ENCODE peak calls at places on chromosomes 1 and 21, in eight cellular contexts. T is GM23248, D is HCT116, E is neural progenitor cell, P is OCI-LY7, A is PC-3, G is hepatocyte, F is MM.1S. J is an unnamed sample.

GRCh38 chr1:150973826-150974579 is 632 bp downstream of the CERS2 start:
- DNase-seq in T (peak), D (no peak), E (peak), P (peak), A (peak), G (peak), F (peak), J (peak)

GRCh38 chr1:201742476-201742875 is 86.5 kb upstream of the IPO9 start:
- DNase-seq in T (peak), D (no peak), E (peak), P (no peak), A (no peak), G (no peak), F (no peak), J (no peak)

GRCh38 chr1:6724517-6725141 is 23.0 kb upstream of the DNAJC11 start:
- DNase-seq in T (peak), D (no peak), E (no peak), P (no peak), A (peak), G (peak), F (no peak), J (no peak)

GRCh38 chr1:23023174-23023573 is 3.9 kb downstream of the KDM1A start:
- DNase-seq in T (no peak), D (no peak), E (no peak), P (no peak), A (no peak), G (no peak), F (no peak), J (no peak)

GRCh38 chr21:42654913-42655796 is 1.7 kb downstream of the PDE9A start:
- DNase-seq in T (no peak), D (no peak), E (no peak), P (peak), A (no peak), G (no peak), F (no peak), J (no peak)

GRCh38 chr1:17563494-17564281 is 24.2 kb downstream of the ARHGEF10L start:
- DNase-seq in T (peak), D (no peak), E (no peak), P (no peak), A (no peak), G (no peak), F (no peak), J (no peak)

GRCh38 chr1:64526312-64526711 is 56.4 kb downstream of the CACHD1 start:
- DNase-seq in T (no peak), D (no peak), E (no peak), P (no peak), A (no peak), G (no peak), F (no peak), J (no peak)

GRCh38 chr21:37916795-37917142 is 512 bp upstream of the KCNJ6 start:
- DNase-seq in T (peak), D (no peak), E (peak), P (no peak), A (no peak), G (peak), F (no peak), J (peak)

GRCh38 chr21:31248598-31248997 is 95.5 kb downstream of the TIAM1 start:
- DNase-seq in T (peak), D (no peak), E (no peak), P (no peak), A (peak), G (no peak), F (no peak), J (no peak)

GRCh38 chr1:5338466-5338865 is 653.8 kb downstream of the NPHP4 start:
- DNase-seq in T (no peak), D (no peak), E (no peak), P (no peak), A (no peak), G (no peak), F (no peak), J (no peak)

GRCh38 chr1:150162862-150163706 is 13.4 kb downstream of the PLEKHO1 start:
- DNase-seq in T (peak), D (no peak), E (peak), P (peak), A (peak), G (peak), F (no peak), J (peak)

GRCh38 chr1:213507472-213508223 is 456.6 kb downstream of the RPS6KC1 start:
- DNase-seq in T (no peak), D (no peak), E (no peak), P (no peak), A (no peak), G (no peak), F (no peak), J (peak)

GRCh38 chr1:200890818-200891773 is 3.6 kb upstream of the INAVA start:
- DNase-seq in T (peak), D (peak), E (peak), P (no peak), A (peak), G (peak), F (peak), J (peak)

GRCh38 chr21:46058339-46059145 is 39.4 kb upstream of the COL6A2 start:
- DNase-seq in T (no peak), D (no peak), E (no peak), P (no peak), A (no peak), G (no peak), F (no peak), J (no peak)

GRCh38 chr1:203089001-203089650 is 3.3 kb upstream of the MYOG start:
- DNase-seq in T (no peak), D (no peak), E (no peak), P (no peak), A (peak), G (no peak), F (no peak), J (no peak)

GRCh38 chr1:188489336-188490112 is 1660.8 kb downstream of the PLA2G4A start:
- DNase-seq in T (peak), D (peak), E (peak), P (no peak), A (peak), G (peak), F (no peak), J (peak)

GRCh38 chr1:204544321-204544720 is 28.1 kb downstream of the MDM4 start:
- DNase-seq in T (peak), D (no peak), E (no peak), P (no peak), A (peak), G (no peak), F (peak), J (no peak)

GRCh38 chr1:97826820-97827219 is 94.0 kb downstream of the DPYD start:
- DNase-seq in T (no peak), D (no peak), E (no peak), P (no peak), A (no peak), G (no peak), F (no peak), J (no peak)

GRCh38 chr1:3925762-3926161 is 25.7 kb upstream of the C1orf174 start:
- DNase-seq in T (no peak), D (no peak), E (no peak), P (no peak), A (no peak), G (no peak), F (no peak), J (no peak)

GRCh38 chr1:53147171-53147570 is 4.7 kb upstream of the SLC1A7 start:
- DNase-seq in T (no peak), D (no peak), E (no peak), P (peak), A (no peak), G (no peak), F (no peak), J (no peak)

GRCh38 chr1:32201011-32201855 is 838 bp downstream of the CCDC28B start:
- DNase-seq in T (peak), D (no peak), E (peak), P (peak), A (no peak), G (peak), F (peak), J (peak)

GRCh38 chr21:45074048-45074817 is at the start of gene ADARB1:
- DNase-seq in T (peak), D (no peak), E (peak), P (peak), A (peak), G (peak), F (peak), J (peak)

GRCh38 chr1:213326666-213327317 is 275.8 kb downstream of the RPS6KC1 start:
- DNase-seq in T (peak), D (no peak), E (no peak), P (no peak), A (no peak), G (no peak), F (no peak), J (no peak)

GRCh38 chr1:38154089-38154470 is 107.5 kb upstream of the POU3F1 start:
- DNase-seq in T (no peak), D (no peak), E (no peak), P (no peak), A (no peak), G (no peak), F (no peak), J (no peak)

GRCh38 chr1:244768804-244769203 is 66.7 kb upstream of the COX20 start:
- DNase-seq in T (no peak), D (no peak), E (no peak), P (no peak), A (no peak), G (no peak), F (no peak), J (peak)

GRCh38 chr1:204127597-204128242 is 24.1 kb downstream of the ETNK2 start:
- DNase-seq in T (peak), D (peak), E (peak), P (peak), A (peak), G (peak), F (peak), J (peak)

GRCh38 chr1:231872461-231872910 is 245.9 kb downstream of the DISC1 start:
- DNase-seq in T (peak), D (no peak), E (no peak), P (no peak), A (peak), G (no peak), F (no peak), J (no peak)

GRCh38 chr21:34554227-34554626 is 42.2 kb upstream of the KCNE1 start:
- DNase-seq in T (no peak), D (no peak), E (no peak), P (no peak), A (no peak), G (no peak), F (peak), J (no peak)

GRCh38 chr1:55893155-55893554 is 678.0 kb upstream of the USP24 start:
- DNase-seq in T (peak), D (peak), E (peak), P (peak), A (peak), G (peak), F (peak), J (peak)

DNA sequence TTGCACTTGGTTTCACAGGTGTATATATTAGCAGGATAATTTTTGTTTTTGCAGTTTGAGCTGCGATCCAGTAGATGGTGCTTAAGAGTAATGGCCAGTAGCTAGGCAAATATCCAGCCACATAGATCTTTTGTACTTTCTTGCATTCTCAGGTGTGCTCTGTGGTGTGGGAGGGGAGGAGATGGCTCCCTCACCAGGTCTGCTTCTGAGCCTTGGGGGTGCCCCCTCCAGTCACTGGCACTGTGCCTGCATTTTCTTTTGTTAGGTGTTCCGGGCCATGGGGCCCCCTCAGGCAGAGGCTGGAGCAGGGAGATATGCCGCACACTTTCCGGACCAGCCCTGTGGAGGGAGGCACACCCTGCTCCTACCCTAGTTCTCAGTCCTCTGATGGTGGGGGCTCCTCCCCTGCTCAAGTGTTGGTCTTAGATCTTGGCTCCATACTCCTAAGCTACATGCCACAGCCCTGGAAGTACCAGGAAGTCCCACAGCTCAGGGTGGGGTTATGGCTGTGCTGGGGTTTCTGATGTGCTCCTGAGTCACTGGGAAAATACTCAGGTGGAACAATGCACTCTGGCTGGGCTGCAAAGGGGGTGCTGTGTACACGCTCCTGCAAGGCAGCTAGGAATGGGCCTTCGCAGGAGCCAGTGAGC is 197.6 kb upstream of the DMRTA2 start:
- DNase-seq in T (peak), D (peak), E (peak), P (peak), A (peak), G (peak), F (peak), J (peak)
- TF ChIP-seq EZH2phosphoT487 in T (no peak), D (no peak), E (no peak), P (no peak), A (no peak), G (no peak), F (no peak), J (no peak)

GRCh38 chr1:170581041-170581440 is 49.1 kb downstream of the GORAB start:
- DNase-seq in T (no peak), D (no peak), E (no peak), P (no peak), A (no peak), G (no peak), F (no peak), J (no peak)

GRCh38 chr1:170590921-170591705 is 59.1 kb downstream of the GORAB start:
- DNase-seq in T (peak), D (no peak), E (no peak), P (no peak), A (no peak), G (no peak), F (no peak), J (no peak)

GRCh38 chr1:170583186-170583585 is 51.2 kb downstream of the GORAB start:
- DNase-seq in T (no peak), D (no peak), E (no peak), P (no peak), A (no peak), G (no peak), F (no peak), J (no peak)

GRCh38 chr1:170586942-170587593 is 55.1 kb downstream of the GORAB start:
- DNase-seq in T (peak), D (no peak), E (no peak), P (no peak), A (no peak), G (peak), F (no peak), J (no peak)

DNA sequence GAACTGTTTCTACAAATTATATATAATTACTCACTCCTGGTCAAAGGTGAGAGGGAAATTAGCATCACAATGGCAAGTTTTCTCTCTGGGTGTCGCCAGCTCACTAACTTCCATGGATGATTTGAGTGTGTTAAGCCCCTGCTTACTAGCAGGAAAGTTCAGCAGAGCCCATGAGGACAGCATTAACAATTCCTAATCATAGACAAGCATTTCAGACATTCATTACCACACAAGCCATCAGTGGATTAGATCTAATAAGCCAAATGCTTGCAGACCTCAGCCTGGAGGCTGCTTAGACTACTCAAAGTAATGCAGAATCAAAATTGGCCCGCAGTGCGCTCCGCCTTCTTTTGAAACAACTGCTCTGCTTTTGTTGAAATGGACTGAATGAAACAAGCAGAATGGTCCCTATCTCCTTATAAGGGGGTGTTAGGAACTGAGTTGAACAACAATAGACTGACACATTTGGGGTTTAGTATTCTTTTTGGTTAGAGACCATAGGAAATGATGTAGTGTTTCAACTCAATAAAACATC is 54.4 kb downstream of the GORAB start:
- DNase-seq in T (peak), D (no peak), E (peak), P (no peak), A (no peak), G (peak), F (no peak), J (peak)
- TF ChIP-seq EZH2phosphoT487 in T (no peak), D (no peak), E (no peak), P (no peak), A (no peak), G (no peak), F (no peak), J (no peak)

GRCh38 chr1:162389021-162389818 is 7.7 kb downstream of the C1orf226 start:
- DNase-seq in T (peak), D (no peak), E (peak), P (no peak), A (peak), G (peak), F (peak), J (no peak)

GRCh38 chr1:162386292-162387225 is 5.0 kb downstream of the C1orf226 start:
- DNase-seq in T (no peak), D (no peak), E (no peak), P (no peak), A (no peak), G (no peak), F (no peak), J (no peak)

GRCh38 chr1:162388615-162389014 is 7.1 kb downstream of the C1orf226 start:
- DNase-seq in T (no peak), D (no peak), E (no peak), P (no peak), A (no peak), G (peak), F (no peak), J (no peak)

GRCh38 chr1:162387226-162388082 is 5.9 kb downstream of the C1orf226 start:
- DNase-seq in T (no peak), D (no peak), E (peak), P (no peak), A (no peak), G (no peak), F (no peak), J (no peak)

GRCh38 chr1:162388083-162388594 is 6.6 kb downstream of the C1orf226 start:
- DNase-seq in T (no peak), D (no peak), E (no peak), P (no peak), A (no peak), G (no peak), F (no peak), J (no peak)
- TF ChIP-seq EZH2phosphoT487 in T (no peak), D (no peak), E (no peak), P (no peak), A (no peak), G (no peak), F (no peak), J (no peak)

GRCh38 chr1:2127181-2128145 is 67.1 kb downstream of the FAAP20 start:
- DNase-seq in T (no peak), D (no peak), E (no peak), P (no peak), A (no peak), G (no peak), F (no peak), J (no peak)

GRCh38 chr1:2128189-2128901 is 66.2 kb downstream of the FAAP20 start:
- DNase-seq in T (no peak), D (no peak), E (peak), P (no peak), A (no peak), G (no peak), F (no peak), J (no peak)

GRCh38 chr1:2126331-2127180 is 68.0 kb downstream of the FAAP20 start:
- DNase-seq in T (no peak), D (no peak), E (peak), P (no peak), A (no peak), G (no peak), F (no peak), J (no peak)

GRCh38 chr1:2124446-2125198 is 70.0 kb downstream of the FAAP20 start:
- DNase-seq in T (peak), D (no peak), E (peak), P (no peak), A (peak), G (no peak), F (no peak), J (no peak)

DNA sequence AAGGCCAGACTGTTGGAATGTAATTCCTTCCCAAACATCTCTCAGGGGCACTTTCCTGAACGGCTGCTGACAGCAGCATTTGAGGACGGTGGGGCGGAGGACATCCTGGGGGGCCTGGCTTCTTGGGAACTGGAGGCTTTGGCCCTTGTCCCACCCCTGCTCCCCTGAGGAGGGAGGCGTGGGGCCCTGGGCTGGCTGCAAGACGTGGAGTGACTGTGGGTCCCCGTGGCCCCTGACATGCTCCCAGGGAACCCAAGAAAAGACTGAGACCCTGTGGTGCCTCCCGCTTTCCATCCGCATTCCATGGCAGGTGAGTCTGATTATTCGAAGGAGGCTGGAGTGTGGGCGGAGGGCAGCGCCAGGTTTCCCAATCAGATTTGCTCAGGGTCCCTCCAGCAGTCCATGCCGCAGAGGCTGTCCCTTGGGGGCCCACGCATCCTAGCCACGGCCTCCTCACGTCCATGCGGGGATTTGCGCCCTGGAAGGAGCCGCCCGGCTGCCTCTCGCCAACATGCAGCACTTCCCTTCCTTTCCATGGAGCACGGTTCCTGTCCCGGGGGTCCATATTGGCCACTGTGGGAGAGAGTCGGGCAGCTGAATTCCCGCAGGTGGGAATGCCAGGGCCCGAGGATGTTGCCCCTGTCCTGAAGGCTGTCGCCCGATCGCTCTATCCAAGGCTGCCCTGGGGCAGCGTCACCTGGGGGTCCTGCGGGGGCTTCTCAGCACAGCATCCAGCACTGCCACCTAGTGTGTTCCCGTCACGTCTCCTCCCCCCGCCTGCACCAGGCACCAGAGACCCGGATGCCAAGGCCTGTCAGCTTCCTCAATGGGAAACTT is 69.0 kb downstream of the FAAP20 start:
- DNase-seq in T (no peak), D (no peak), E (peak), P (no peak), A (no peak), G (no peak), F (no peak), J (no peak)
- TF ChIP-seq EZH2phosphoT487 in T (no peak), D (no peak), E (no peak), P (no peak), A (no peak), G (no peak), F (no peak), J (no peak)